ENCODE peak calls at places on chromosomes 12 and 14, in nine cellular contexts. One of them, this sample, is unnamed.

GRCh38 chr14:68468437-68469207 is 324.2 kb downstream of the ZFP36L1 start:
- DNase-seq in activated T-cell treated with anti-CD3 and anti-CD28 coated beads for 48 hours: peak; percentile 15
- DNase-seq in tibial artery: no peak
- DNase-seq in pancreas: no peak
- DNase-seq in adrenal gland: no peak
- DNase-seq in EL: peak; percentile 92
- DNase-seq in nucleus accumbens: no peak
- DNase-seq in AG20443: peak; percentile 48
- DNase-seq in T-helper 2 cell: peak; percentile 69
- DNase-seq in this sample: no peak

GRCh38 chr14:50363734-50364113 is 33.0 kb downstream of the CDKL1 start:
- DNase-seq in activated T-cell treated with anti-CD3 and anti-CD28 coated beads for 48 hours: peak; percentile 21
- DNase-seq in tibial artery: no peak
- DNase-seq in pancreas: no peak
- DNase-seq in adrenal gland: no peak
- DNase-seq in EL: peak; percentile 36
- DNase-seq in nucleus accumbens: no peak
- DNase-seq in AG20443: peak; percentile 71
- DNase-seq in T-helper 2 cell: peak; percentile 93
- DNase-seq in this sample: peak; percentile 22

GRCh38 chr14:91893659-91894058 is 26.3 kb upstream of the TC2N start:
- DNase-seq in activated T-cell treated with anti-CD3 and anti-CD28 coated beads for 48 hours: peak; percentile 35
- DNase-seq in tibial artery: no peak
- DNase-seq in pancreas: no peak
- DNase-seq in adrenal gland: no peak
- DNase-seq in EL: no peak
- DNase-seq in nucleus accumbens: no peak
- DNase-seq in AG20443: no peak
- DNase-seq in T-helper 2 cell: no peak
- DNase-seq in this sample: no peak

GRCh38 chr12:48027183-48028002 is 23.1 kb upstream of the COL2A1 start:
- DNase-seq in activated T-cell treated with anti-CD3 and anti-CD28 coated beads for 48 hours: no peak
- DNase-seq in tibial artery: no peak
- DNase-seq in pancreas: no peak
- DNase-seq in adrenal gland: no peak
- DNase-seq in EL: no peak
- DNase-seq in nucleus accumbens: no peak
- DNase-seq in AG20443: no peak
- DNase-seq in T-helper 2 cell: no peak
- DNase-seq in this sample: no peak

GRCh38 chr14:31251028-31251958 is 43.7 kb upstream of the HECTD1 start:
- DNase-seq in activated T-cell treated with anti-CD3 and anti-CD28 coated beads for 48 hours: no peak
- DNase-seq in tibial artery: no peak
- DNase-seq in pancreas: no peak
- DNase-seq in adrenal gland: no peak
- DNase-seq in EL: no peak
- DNase-seq in nucleus accumbens: no peak
- DNase-seq in AG20443: no peak
- DNase-seq in T-helper 2 cell: no peak
- DNase-seq in this sample: no peak

GRCh38 chr14:89206426-89206825 is 210.6 kb downstream of the FOXN3 start:
- DNase-seq in activated T-cell treated with anti-CD3 and anti-CD28 coated beads for 48 hours: no peak
- DNase-seq in tibial artery: no peak
- DNase-seq in pancreas: no peak
- DNase-seq in adrenal gland: no peak
- DNase-seq in EL: no peak
- DNase-seq in nucleus accumbens: no peak
- DNase-seq in AG20443: peak; percentile 37
- DNase-seq in T-helper 2 cell: no peak
- DNase-seq in this sample: no peak

GRCh38 chr14:24426912-24427536 is 2.4 kb downstream of the CBLN3 start:
- DNase-seq in activated T-cell treated with anti-CD3 and anti-CD28 coated beads for 48 hours: no peak
- DNase-seq in tibial artery: no peak
- DNase-seq in pancreas: peak; percentile 44
- DNase-seq in adrenal gland: peak; percentile 20
- DNase-seq in EL: no peak
- DNase-seq in nucleus accumbens: no peak
- DNase-seq in AG20443: no peak
- DNase-seq in T-helper 2 cell: no peak
- DNase-seq in this sample: no peak

GRCh38 chr14:90797451-90797850 is 18.8 kb downstream of the TTC7B start:
- DNase-seq in activated T-cell treated with anti-CD3 and anti-CD28 coated beads for 48 hours: no peak
- DNase-seq in tibial artery: no peak
- DNase-seq in pancreas: no peak
- DNase-seq in adrenal gland: no peak
- DNase-seq in EL: no peak
- DNase-seq in nucleus accumbens: no peak
- DNase-seq in AG20443: no peak
- DNase-seq in T-helper 2 cell: no peak
- DNase-seq in this sample: no peak

GRCh38 chr14:52351561-52352491 is 37.7 kb downstream of the PTGER2 start:
- DNase-seq in activated T-cell treated with anti-CD3 and anti-CD28 coated beads for 48 hours: no peak
- DNase-seq in tibial artery: no peak
- DNase-seq in pancreas: no peak
- DNase-seq in adrenal gland: no peak
- DNase-seq in EL: peak; percentile 73
- DNase-seq in nucleus accumbens: no peak
- DNase-seq in AG20443: peak; percentile 46
- DNase-seq in T-helper 2 cell: peak; percentile 98
- DNase-seq in this sample: no peak

GRCh38 chr12:4849024-4849594 is 60.6 kb upstream of the KCNA1 start:
- DNase-seq in activated T-cell treated with anti-CD3 and anti-CD28 coated beads for 48 hours: no peak
- DNase-seq in tibial artery: no peak
- DNase-seq in pancreas: no peak
- DNase-seq in adrenal gland: no peak
- DNase-seq in EL: peak; percentile 34
- DNase-seq in nucleus accumbens: no peak
- DNase-seq in AG20443: peak; percentile 64
- DNase-seq in T-helper 2 cell: peak; percentile 67
- DNase-seq in this sample: peak; percentile 48

GRCh38 chr14:95374262-95374997 is 54.7 kb upstream of the CLMN start:
- DNase-seq in activated T-cell treated with anti-CD3 and anti-CD28 coated beads for 48 hours: no peak
- DNase-seq in tibial artery: no peak
- DNase-seq in pancreas: no peak
- DNase-seq in adrenal gland: no peak
- DNase-seq in EL: no peak
- DNase-seq in nucleus accumbens: no peak
- DNase-seq in AG20443: no peak
- DNase-seq in T-helper 2 cell: no peak
- DNase-seq in this sample: no peak

GRCh38 chr12:74317078-74317581 is 220.5 kb upstream of the ATXN7L3B start:
- DNase-seq in activated T-cell treated with anti-CD3 and anti-CD28 coated beads for 48 hours: no peak
- DNase-seq in tibial artery: no peak
- DNase-seq in pancreas: peak; percentile 19
- DNase-seq in adrenal gland: no peak
- DNase-seq in EL: no peak
- DNase-seq in nucleus accumbens: no peak
- DNase-seq in AG20443: no peak
- DNase-seq in T-helper 2 cell: no peak
- DNase-seq in this sample: no peak

GRCh38 chr14:29462772-29463171 is 464.9 kb downstream of the PRKD1 start:
- DNase-seq in activated T-cell treated with anti-CD3 and anti-CD28 coated beads for 48 hours: no peak
- DNase-seq in tibial artery: no peak
- DNase-seq in pancreas: no peak
- DNase-seq in adrenal gland: no peak
- DNase-seq in EL: no peak
- DNase-seq in nucleus accumbens: no peak
- DNase-seq in AG20443: no peak
- DNase-seq in T-helper 2 cell: no peak
- DNase-seq in this sample: no peak

GRCh38 chr14:30620178-30620577 is 1.9 kb upstream of the SCFD1 start:
- DNase-seq in activated T-cell treated with anti-CD3 and anti-CD28 coated beads for 48 hours: no peak
- DNase-seq in tibial artery: no peak
- DNase-seq in pancreas: no peak
- DNase-seq in adrenal gland: no peak
- DNase-seq in EL: peak; percentile 87
- DNase-seq in nucleus accumbens: no peak
- DNase-seq in AG20443: no peak
- DNase-seq in T-helper 2 cell: peak; percentile 37
- DNase-seq in this sample: peak; percentile 27

GRCh38 chr14:79515158-79515557 is 696.1 kb downstream of the DIO2 start:
- DNase-seq in activated T-cell treated with anti-CD3 and anti-CD28 coated beads for 48 hours: no peak
- DNase-seq in tibial artery: no peak
- DNase-seq in pancreas: no peak
- DNase-seq in adrenal gland: peak; percentile 16
- DNase-seq in EL: peak; percentile 55
- DNase-seq in nucleus accumbens: no peak
- DNase-seq in AG20443: peak; percentile 6
- DNase-seq in T-helper 2 cell: no peak
- DNase-seq in this sample: no peak

GRCh38 chr14:56117765-56118610 is at the start of gene PELI2:
- DNase-seq in activated T-cell treated with anti-CD3 and anti-CD28 coated beads for 48 hours: peak; percentile 65
- DNase-seq in tibial artery: peak; percentile 74
- DNase-seq in pancreas: peak; percentile 92
- DNase-seq in adrenal gland: peak; percentile 81
- DNase-seq in EL: peak; percentile 65
- DNase-seq in nucleus accumbens: peak; percentile 87
- DNase-seq in AG20443: peak; percentile 83
- DNase-seq in T-helper 2 cell: peak; percentile 76
- DNase-seq in this sample: peak; percentile 71

GRCh38 chr12:6927379-6927991 is at the start of gene ATN1:
- DNase-seq in activated T-cell treated with anti-CD3 and anti-CD28 coated beads for 48 hours: peak; percentile 32
- DNase-seq in tibial artery: peak; percentile 86
- DNase-seq in pancreas: peak; percentile 81
- DNase-seq in adrenal gland: peak; percentile 89
- DNase-seq in EL: peak; percentile 77
- DNase-seq in nucleus accumbens: peak; percentile 86
- DNase-seq in AG20443: peak; percentile 80
- DNase-seq in T-helper 2 cell: peak; percentile 62
- DNase-seq in this sample: peak; percentile 79

GRCh38 chr12:115407723-115408122 is 723.7 kb upstream of the TBX3 start:
- DNase-seq in activated T-cell treated with anti-CD3 and anti-CD28 coated beads for 48 hours: no peak
- DNase-seq in tibial artery: no peak
- DNase-seq in pancreas: no peak
- DNase-seq in adrenal gland: no peak
- DNase-seq in EL: no peak
- DNase-seq in nucleus accumbens: no peak
- DNase-seq in AG20443: no peak
- DNase-seq in T-helper 2 cell: no peak
- DNase-seq in this sample: no peak

GRCh38 chr12:65926119-65927004 is 102.1 kb downstream of the HMGA2 start:
- DNase-seq in activated T-cell treated with anti-CD3 and anti-CD28 coated beads for 48 hours: no peak
- DNase-seq in tibial artery: no peak
- DNase-seq in pancreas: no peak
- DNase-seq in adrenal gland: no peak
- DNase-seq in EL: no peak
- DNase-seq in nucleus accumbens: no peak
- DNase-seq in AG20443: no peak
- DNase-seq in T-helper 2 cell: no peak
- DNase-seq in this sample: no peak

GRCh38 chr14:77043177-77043983 is 14.9 kb upstream of the IRF2BPL start:
- DNase-seq in activated T-cell treated with anti-CD3 and anti-CD28 coated beads for 48 hours: no peak
- DNase-seq in tibial artery: peak; percentile 57
- DNase-seq in pancreas: no peak
- DNase-seq in adrenal gland: no peak
- DNase-seq in EL: peak; percentile 86
- DNase-seq in nucleus accumbens: peak; percentile 49
- DNase-seq in AG20443: peak; percentile 60
- DNase-seq in T-helper 2 cell: peak; percentile 70
- DNase-seq in this sample: peak; percentile 57

GRCh38 chr14:34409721-34410120 is 52.3 kb downstream of the SPTSSA start:
- DNase-seq in activated T-cell treated with anti-CD3 and anti-CD28 coated beads for 48 hours: no peak
- DNase-seq in tibial artery: no peak
- DNase-seq in pancreas: no peak
- DNase-seq in adrenal gland: no peak
- DNase-seq in EL: no peak
- DNase-seq in nucleus accumbens: no peak
- DNase-seq in AG20443: no peak
- DNase-seq in T-helper 2 cell: no peak
- DNase-seq in this sample: no peak

GRCh38 chr14:69658664-69659261 is 47.4 kb downstream of the SUSD6 start:
- DNase-seq in activated T-cell treated with anti-CD3 and anti-CD28 coated beads for 48 hours: no peak
- DNase-seq in tibial artery: no peak
- DNase-seq in pancreas: no peak
- DNase-seq in adrenal gland: no peak
- DNase-seq in EL: no peak
- DNase-seq in nucleus accumbens: no peak
- DNase-seq in AG20443: no peak
- DNase-seq in T-helper 2 cell: peak; percentile 66
- DNase-seq in this sample: no peak

GRCh38 chr12:497501-498160 is 37.9 kb downstream of the B4GALNT3 start:
- DNase-seq in activated T-cell treated with anti-CD3 and anti-CD28 coated beads for 48 hours: no peak
- DNase-seq in tibial artery: no peak
- DNase-seq in pancreas: no peak
- DNase-seq in adrenal gland: no peak
- DNase-seq in EL: no peak
- DNase-seq in nucleus accumbens: no peak
- DNase-seq in AG20443: no peak
- DNase-seq in T-helper 2 cell: no peak
- DNase-seq in this sample: no peak

GRCh38 chr12:97177482-97177881 is 270.4 kb downstream of the NEDD1 start:
- DNase-seq in activated T-cell treated with anti-CD3 and anti-CD28 coated beads for 48 hours: no peak
- DNase-seq in tibial artery: no peak
- DNase-seq in pancreas: no peak
- DNase-seq in adrenal gland: no peak
- DNase-seq in EL: peak; percentile 66
- DNase-seq in nucleus accumbens: no peak
- DNase-seq in AG20443: no peak
- DNase-seq in T-helper 2 cell: no peak
- DNase-seq in this sample: no peak

GRCh38 chr14:45251912-45252311 is 1.1 kb downstream of the MIS18BP1 start:
- DNase-seq in activated T-cell treated with anti-CD3 and anti-CD28 coated beads for 48 hours: no peak
- DNase-seq in tibial artery: no peak
- DNase-seq in pancreas: no peak
- DNase-seq in adrenal gland: no peak
- DNase-seq in EL: peak; percentile 37
- DNase-seq in nucleus accumbens: no peak
- DNase-seq in AG20443: no peak
- DNase-seq in T-helper 2 cell: peak; percentile 69
- DNase-seq in this sample: no peak

GRCh38 chr14:59303216-59303615 is 114.7 kb downstream of the DAAM1 start:
- DNase-seq in activated T-cell treated with anti-CD3 and anti-CD28 coated beads for 48 hours: no peak
- DNase-seq in tibial artery: no peak
- DNase-seq in pancreas: no peak
- DNase-seq in adrenal gland: no peak
- DNase-seq in EL: no peak
- DNase-seq in nucleus accumbens: no peak
- DNase-seq in AG20443: peak; percentile 27
- DNase-seq in T-helper 2 cell: no peak
- DNase-seq in this sample: no peak

GRCh38 chr12:20142956-20143355 is 225.4 kb upstream of the PDE3A start:
- DNase-seq in activated T-cell treated with anti-CD3 and anti-CD28 coated beads for 48 hours: no peak
- DNase-seq in tibial artery: no peak
- DNase-seq in pancreas: no peak
- DNase-seq in adrenal gland: no peak
- DNase-seq in EL: no peak
- DNase-seq in nucleus accumbens: no peak
- DNase-seq in AG20443: no peak
- DNase-seq in T-helper 2 cell: no peak
- DNase-seq in this sample: no peak